ENCODE peak calls at places on chromosomes 2 and 18, in ten cellular contexts. L, V, B, Z, E, X, K, G, R and D are unnamed samples.
A peak's percentile ranks its signal among the peaks of the same experiment; 100 is the strongest.

GRCh38 chr2:156338578-156338977 is 6.1 kb upstream of the NR4A2 start:
- DNase-seq in Z (no peak), K (no peak), E (no peak), V (peak; percentile 46), B (no peak), G (no peak), R (no peak), L (no peak), X (no peak), D (no peak)

GRCh38 chr2:177724398-177725287 is 332.1 kb downstream of the AGPS start:
- DNase-seq in V (peak; percentile 52), X (peak; percentile 10), E (peak; percentile 68), K (peak; percentile 64), B (peak; percentile 24), L (peak; percentile 15), Z (peak; percentile 72), G (peak; percentile 86), R (no peak), D (peak; percentile 65)

GRCh38 chr2:47225061-47225783 is 70.1 kb upstream of the STPG4 start:
- DNase-seq in B (peak; percentile 84), R (no peak), Z (no peak), V (peak; percentile 96), G (no peak), K (peak; percentile 71), E (peak; percentile 59), X (no peak), L (no peak), D (peak; percentile 95)

GRCh38 chr18:57561728-57562423 is 24.6 kb downstream of the FECH start:
- DNase-seq in Z (no peak), K (peak; percentile 31), V (peak; percentile 62), X (no peak), B (peak; percentile 24), E (peak; percentile 45), L (no peak), G (no peak), R (no peak), D (peak; percentile 67)

GRCh38 chr2:64645014-64645418 is 8.7 kb downstream of the SERTAD2 start:
- DNase-seq in X (peak; percentile 12), B (no peak), K (peak; percentile 69), V (peak; percentile 60), L (no peak), E (peak; percentile 69), Z (peak; percentile 81), G (peak; percentile 87), R (no peak), D (peak; percentile 69)

GRCh38 chr2:241469746-241470145 is 38.6 kb downstream of the STK25 start:
- DNase-seq in Z (no peak), E (no peak), B (no peak), X (no peak), V (no peak), L (no peak), R (no peak), G (no peak), K (no peak), D (no peak)

GRCh38 chr18:62863629-62864028 is 148.3 kb downstream of the PHLPP1 start:
- DNase-seq in R (no peak), G (no peak), X (no peak), B (no peak), Z (no peak), V (peak; percentile 84), K (no peak), L (no peak), E (no peak), D (peak; percentile 58)

GRCh38 chr18:76493213-76494107 is 1.6 kb downstream of the ZNF516 start:
- DNase-seq in G (no peak), K (peak; percentile 79), X (peak; percentile 42), R (no peak), B (no peak), L (peak; percentile 9), Z (no peak), E (peak; percentile 73), V (peak; percentile 52), D (peak; percentile 39)

GRCh38 chr18:54257015-54257414 is 12.3 kb upstream of the POLI start:
- DNase-seq in K (no peak), Z (no peak), B (no peak), X (no peak), G (no peak), E (no peak), V (no peak), L (no peak), R (no peak), D (peak; percentile 73)